ENCODE peak calls at places on chromosome 13, in nine cellular contexts. E, O, Y, P, U, A, D, R and V are unnamed samples.

GRCh38 chr13:29453657-29454056 is 141.8 kb downstream of the SLC7A1 start:
- DNase-seq in E (no peak), O (no peak), Y (no peak), P (peak), U (no peak), A (no peak), D (no peak), R (no peak), V (peak)

GRCh38 chr13:50484472-50485113 is 358.9 kb downstream of the DLEU7 start:
- DNase-seq in E (no peak), O (no peak), Y (no peak), P (no peak), U (no peak), A (no peak), D (no peak), R (no peak), V (no peak)

GRCh38 chr13:48192536-48192935 is 40.5 kb upstream of the ITM2B start:
- DNase-seq in E (no peak), O (no peak), Y (no peak), P (no peak), U (no peak), A (no peak), D (no peak), R (no peak), V (no peak)

GRCh38 chr13:51303063-51303552 is 36.4 kb upstream of the SERPINE3 start:
- DNase-seq in E (no peak), O (no peak), Y (no peak), P (no peak), U (no peak), A (no peak), D (no peak), R (no peak), V (no peak)

GRCh38 chr13:34358811-34359513 is 541.0 kb downstream of the RFC3 start:
- DNase-seq in E (no peak), O (no peak), Y (no peak), P (peak), U (no peak), A (no peak), D (peak), R (no peak), V (peak)

GRCh38 chr13:91158015-91158390 is 189.5 kb upstream of the MIR17HG start:
- DNase-seq in E (no peak), O (no peak), Y (no peak), P (no peak), U (no peak), A (no peak), D (no peak), R (no peak), V (no peak)

GRCh38 chr13:73059460-73060250 is 850 bp downstream of the KLF5 start:
- DNase-seq in E (peak), O (no peak), Y (peak), P (no peak), U (peak), A (peak), D (peak), R (no peak), V (no peak)

GRCh38 chr13:43835701-43836100 is 43.8 kb downstream of the CCDC122 start:
- DNase-seq in E (no peak), O (no peak), Y (no peak), P (peak), U (no peak), A (no peak), D (peak), R (no peak), V (peak)

GRCh38 chr13:52968074-52968700 is 60.4 kb upstream of the OLFM4 start:
- DNase-seq in E (peak), O (peak), Y (peak), P (peak), U (peak), A (peak), D (peak), R (peak), V (peak)

GRCh38 chr13:33194820-33195692 is 90.5 kb downstream of the STARD13 start:
- DNase-seq in E (no peak), O (no peak), Y (no peak), P (peak), U (no peak), A (no peak), D (peak), R (peak), V (peak)

GRCh38 chr13:67023088-67023893 is 206.8 kb downstream of the PCDH9 start:
- DNase-seq in E (no peak), O (no peak), Y (peak), P (peak), U (no peak), A (no peak), D (peak), R (no peak), V (peak)

GRCh38 chr13:94329277-94329676 is 150.2 kb downstream of the DCT start:
- DNase-seq in E (peak), O (no peak), Y (no peak), P (peak), U (no peak), A (peak), D (peak), R (no peak), V (peak)

GRCh38 chr13:96089749-96090239 is at the start of gene HS6ST3:
- DNase-seq in E (peak), O (no peak), Y (peak), P (no peak), U (peak), A (no peak), D (peak), R (no peak), V (no peak)

GRCh38 chr13:22801402-22802003 is 379.3 kb upstream of the SGCG start:
- DNase-seq in E (no peak), O (no peak), Y (no peak), P (peak), U (no peak), A (no peak), D (no peak), R (no peak), V (peak)

GRCh38 chr13:50845211-50845610 is 1.7 kb upstream of the DLEU7 start:
- DNase-seq in E (no peak), O (no peak), Y (peak), P (peak), U (no peak), A (no peak), D (peak), R (no peak), V (no peak)

GRCh38 chr13:28339419-28339818 is 155.5 kb downstream of the FLT1 start:
- DNase-seq in E (no peak), O (no peak), Y (no peak), P (peak), U (no peak), A (no peak), D (peak), R (no peak), V (peak)

GRCh38 chr13:40232321-40232720 is 434.1 kb downstream of the FOXO1 start:
- DNase-seq in E (no peak), O (no peak), Y (no peak), P (no peak), U (peak), A (no peak), D (no peak), R (no peak), V (no peak)

GRCh38 chr13:44884076-44884729 is 105.1 kb downstream of the NUFIP1 start:
- DNase-seq in E (no peak), O (no peak), Y (no peak), P (peak), U (no peak), A (no peak), D (peak), R (no peak), V (peak)

GRCh38 chr13:84645196-84646071 is 763.2 kb upstream of the SLITRK1 start:
- DNase-seq in E (no peak), O (no peak), Y (peak), P (peak), U (no peak), A (no peak), D (peak), R (no peak), V (no peak)

GRCh38 chr13:36357692-36358091 is 11.5 kb upstream of the SPART start:
- DNase-seq in E (peak), O (no peak), Y (peak), P (peak), U (peak), A (peak), D (no peak), R (no peak), V (no peak)

GRCh38 chr13:95573226-95573625 is 20.7 kb downstream of the CLDN10 start:
- DNase-seq in E (no peak), O (no peak), Y (no peak), P (peak), U (no peak), A (no peak), D (peak), R (no peak), V (no peak)

GRCh38 chr13:60671386-60671785 is 274.4 kb downstream of the TDRD3 start:
- DNase-seq in E (no peak), O (no peak), Y (no peak), P (no peak), U (no peak), A (no peak), D (no peak), R (no peak), V (no peak)

GRCh38 chr13:90118467-90119071 is 1228.9 kb upstream of the MIR17HG start:
- DNase-seq in E (no peak), O (no peak), Y (no peak), P (no peak), U (no peak), A (no peak), D (no peak), R (no peak), V (no peak)

GRCh38 chr13:51066091-51066831 is 44.8 kb downstream of the C13orf42 start:
- DNase-seq in E (no peak), O (no peak), Y (no peak), P (no peak), U (no peak), A (no peak), D (peak), R (no peak), V (no peak)

GRCh38 chr13:67119481-67119883 is 110.7 kb downstream of the PCDH9 start:
- DNase-seq in E (no peak), O (no peak), Y (no peak), P (peak), U (peak), A (no peak), D (peak), R (no peak), V (peak)

GRCh38 chr13:100542546-100543156 is 45.9 kb downstream of the GGACT start:
- DNase-seq in E (no peak), O (peak), Y (no peak), P (peak), U (no peak), A (peak), D (peak), R (peak), V (peak)

GRCh38 chr13:105763851-105764250 is 771.6 kb downstream of the EFNB2 start:
- DNase-seq in E (no peak), O (no peak), Y (no peak), P (peak), U (no peak), A (no peak), D (no peak), R (no peak), V (no peak)

GRCh38 chr13:37602743-37603381 is 4.3 kb upstream of the POSTN start:
- DNase-seq in E (no peak), O (no peak), Y (no peak), P (peak), U (no peak), A (no peak), D (peak), R (no peak), V (peak)

DNA sequence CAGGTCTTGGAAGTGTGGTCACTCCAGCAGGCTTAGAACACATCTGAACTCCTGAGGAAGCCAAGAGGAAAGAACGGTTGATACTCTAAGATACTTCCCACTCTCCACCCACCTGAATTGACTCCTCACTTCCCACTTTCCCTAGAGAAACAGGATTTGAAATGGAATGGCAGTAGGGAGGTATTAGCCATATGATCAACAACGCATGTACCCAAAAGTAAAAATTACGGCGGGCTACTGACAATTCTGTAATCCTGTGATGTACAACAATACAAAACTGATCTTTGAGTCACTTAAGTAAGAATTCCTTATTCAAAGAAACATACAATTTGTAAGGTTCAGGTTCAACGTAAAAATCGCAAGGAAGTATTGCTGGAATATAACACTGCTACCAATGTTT is 3.2 kb downstream of the SPRY2 start:
- DNase-seq in E (no peak), O (no peak), Y (no peak), P (peak), U (no peak), A (no peak), D (peak), R (no peak), V (peak)
- H3K4me3 ChIP-seq in E (peak), O (peak), Y (no peak), P (peak), U (peak), A (peak), D (peak), R (no peak), V (peak)

GRCh38 chr13:26914624-26915023 is 154.0 kb upstream of the GPR12 start:
- DNase-seq in E (no peak), O (no peak), Y (no peak), P (no peak), U (no peak), A (no peak), D (peak), R (peak), V (no peak)

GRCh38 chr13:26910754-26911465 is 150.3 kb upstream of the GPR12 start:
- DNase-seq in E (no peak), O (no peak), Y (no peak), P (no peak), U (no peak), A (no peak), D (no peak), R (no peak), V (no peak)

GRCh38 chr13:26914148-26914547 is 153.6 kb upstream of the GPR12 start:
- DNase-seq in E (no peak), O (no peak), Y (no peak), P (no peak), U (no peak), A (no peak), D (no peak), R (no peak), V (no peak)

DNA sequence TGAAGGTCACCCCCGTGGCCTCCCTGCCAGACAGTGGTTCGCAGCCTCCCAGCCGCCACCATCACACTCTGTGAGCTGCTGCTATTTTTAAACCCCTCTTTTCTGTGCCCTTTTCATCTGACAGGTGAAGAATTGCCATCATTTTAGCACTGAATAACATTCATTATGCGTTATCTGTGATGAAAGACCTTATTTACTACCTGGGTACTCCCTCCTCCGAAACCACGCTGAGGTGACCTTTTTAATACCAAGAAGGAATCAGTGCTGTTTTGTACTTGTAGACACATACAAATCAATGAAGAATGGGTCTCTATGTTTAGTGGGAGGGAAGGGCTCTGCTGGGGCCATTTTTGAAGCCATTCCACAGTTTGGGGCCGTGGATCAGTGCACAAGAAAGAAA is 148.9 kb upstream of the GPR12 start:
- DNase-seq in E (no peak), O (no peak), Y (no peak), P (no peak), U (no peak), A (peak), D (no peak), R (no peak), V (no peak)
- TF ChIP-seq CTCF in E (no peak), O (no peak), Y (no peak), P (no peak), U (no peak), A (no peak), D (no peak), R (no peak), V (no peak)

GRCh38 chr13:20197361-20197834 is 4.7 kb upstream of the GJB2 start:
- DNase-seq in E (no peak), O (no peak), Y (peak), P (peak), U (no peak), A (no peak), D (peak), R (no peak), V (peak)
- H3K4me3 ChIP-seq in E (no peak), O (no peak), Y (no peak), P (no peak), U (no peak), A (no peak), D (no peak), R (no peak), V (no peak)

GRCh38 chr13:111623170-111623569 is 302.7 kb downstream of the TEX29 start:
- DNase-seq in E (no peak), O (no peak), Y (no peak), P (no peak), U (no peak), A (no peak), D (no peak), R (no peak), V (no peak)

GRCh38 chr13:111622051-111622531 is 301.6 kb downstream of the TEX29 start:
- DNase-seq in E (no peak), O (no peak), Y (no peak), P (no peak), U (no peak), A (no peak), D (no peak), R (no peak), V (no peak)

GRCh38 chr13:111623743-111624505 is 303.5 kb downstream of the TEX29 start:
- DNase-seq in E (no peak), O (peak), Y (no peak), P (no peak), U (no peak), A (no peak), D (no peak), R (no peak), V (no peak)

GRCh38 chr13:111621164-111621563 is 300.7 kb downstream of the TEX29 start:
- DNase-seq in E (no peak), O (no peak), Y (no peak), P (no peak), U (no peak), A (no peak), D (no peak), R (no peak), V (no peak)

DNA sequence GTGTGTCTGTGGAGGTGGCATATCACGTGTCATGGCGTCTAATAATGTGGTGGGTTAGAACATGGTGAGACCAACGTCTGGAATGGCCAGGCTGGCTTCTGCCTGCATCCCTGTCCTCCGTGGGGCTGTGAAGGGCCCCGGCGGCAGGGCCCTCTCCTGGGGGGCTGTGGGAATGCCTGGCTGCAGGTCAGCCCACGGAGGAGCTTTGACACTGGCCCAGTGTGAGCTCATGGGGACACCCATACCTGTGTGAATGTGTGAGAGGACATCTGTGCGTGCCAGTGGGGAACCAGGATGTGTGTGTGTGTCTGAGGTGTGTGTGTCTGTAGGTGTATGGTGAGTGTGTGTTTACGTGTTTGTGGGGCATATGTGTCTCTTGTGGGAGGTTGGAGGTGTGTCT is 300.1 kb downstream of the TEX29 start:
- DNase-seq in E (no peak), O (no peak), Y (no peak), P (no peak), U (no peak), A (no peak), D (no peak), R (no peak), V (no peak)
- TF ChIP-seq CTCF in E (no peak), O (no peak), Y (no peak), P (no peak), U (no peak), A (no peak), D (no peak), R (no peak), V (no peak)

GRCh38 chr13:114146629-114147028 is 14.2 kb upstream of the RASA3 start:
- DNase-seq in E (no peak), O (no peak), Y (no peak), P (no peak), U (no peak), A (no peak), D (no peak), R (no peak), V (no peak)

GRCh38 chr13:114144606-114145244 is 12.3 kb upstream of the RASA3 start:
- DNase-seq in E (no peak), O (no peak), Y (no peak), P (no peak), U (no peak), A (peak), D (no peak), R (no peak), V (no peak)

GRCh38 chr13:114146173-114146572 is 13.8 kb upstream of the RASA3 start:
- DNase-seq in E (no peak), O (no peak), Y (no peak), P (no peak), U (no peak), A (peak), D (no peak), R (no peak), V (no peak)

GRCh38 chr13:114145256-114145655 is 12.8 kb upstream of the RASA3 start:
- DNase-seq in E (no peak), O (no peak), Y (no peak), P (no peak), U (no peak), A (peak), D (no peak), R (no peak), V (no peak)

GRCh38 chr13:114145722-114146121 is 13.3 kb upstream of the RASA3 start:
- DNase-seq in E (no peak), O (no peak), Y (no peak), P (no peak), U (no peak), A (peak), D (no peak), R (no peak), V (no peak)
- H3K4me3 ChIP-seq in E (no peak), O (no peak), Y (no peak), P (no peak), U (no peak), A (no peak), D (no peak), R (no peak), V (no peak)